ENCODE peak calls at places on chromosome 11, in eight cellular contexts. A is CD4-positive, alpha-beta T cell; N is fibroblast of lung; H is RWPE1; J is fibroblast of mammary gland; M is HCT116; U is BJ; R is mammary epithelial cell. Q is an unnamed sample.

GRCh38 chr11:121636341-121637176 is 183.8 kb upstream of the SORL1-AS1 start:
- DNase-seq in A (no peak), N (no peak), H (no peak), J (no peak), M (no peak), U (no peak), R (no peak), Q (no peak)

GRCh38 chr11:67054851-67055523 is 1.7 kb upstream of the RHOD start:
- DNase-seq in A (no peak), N (peak), H (peak), J (peak), M (peak), U (no peak), R (peak), Q (peak)

GRCh38 chr11:84924290-84924689 is 702.9 kb downstream of the DLG2 start:
- DNase-seq in A (no peak), N (no peak), H (no peak), J (no peak), M (no peak), U (no peak), R (no peak), Q (no peak)

GRCh38 chr11:87019582-87020271 is 18.0 kb upstream of the TMEM135 start:
- DNase-seq in A (no peak), N (no peak), H (no peak), J (no peak), M (no peak), U (no peak), R (no peak), Q (no peak)

GRCh38 chr11:130369713-130370112 is 55.0 kb upstream of the ZBTB44 start:
- DNase-seq in A (no peak), N (no peak), H (no peak), J (no peak), M (no peak), U (no peak), R (peak), Q (no peak)

GRCh38 chr11:120400564-120401364 is 64.6 kb downstream of the ARHGEF12 start:
- DNase-seq in A (no peak), N (peak), H (peak), J (peak), M (peak), U (peak), R (peak), Q (no peak)

GRCh38 chr11:35784699-35785098 is 122.1 kb downstream of the TRIM44 start:
- DNase-seq in A (no peak), N (no peak), H (no peak), J (no peak), M (no peak), U (no peak), R (no peak), Q (no peak)

GRCh38 chr11:17171342-17171741 is 36.4 kb downstream of the PIK3C2A start:
- DNase-seq in A (no peak), N (peak), H (peak), J (peak), M (no peak), U (peak), R (no peak), Q (no peak)

GRCh38 chr11:43917851-43918250 is 24.6 kb upstream of the C11orf96 start:
- DNase-seq in A (no peak), N (no peak), H (no peak), J (no peak), M (no peak), U (no peak), R (no peak), Q (no peak)

GRCh38 chr11:87743002-87743401 is 432.2 kb downstream of the RAB38 start:
- DNase-seq in A (no peak), N (no peak), H (no peak), J (no peak), M (no peak), U (no peak), R (no peak), Q (no peak)

GRCh38 chr11:20397281-20397680 is 9.8 kb downstream of the PRMT3 start:
- DNase-seq in A (peak), N (peak), H (peak), J (peak), M (peak), U (no peak), R (peak), Q (no peak)

GRCh38 chr11:125070699-125071254 is 7.7 kb downstream of the SLC37A2 start:
- DNase-seq in A (no peak), N (peak), H (peak), J (peak), M (peak), U (peak), R (peak), Q (peak)

GRCh38 chr11:121240650-121241299 is 51.8 kb upstream of the SC5D start:
- DNase-seq in A (no peak), N (peak), H (no peak), J (no peak), M (no peak), U (no peak), R (no peak), Q (no peak)

GRCh38 chr11:13782395-13783080 is 114.1 kb downstream of the FAR1 start:
- DNase-seq in A (no peak), N (no peak), H (no peak), J (no peak), M (no peak), U (no peak), R (no peak), Q (no peak)

GRCh38 chr11:35340101-35340500 is 79.3 kb downstream of the SLC1A2 start:
- DNase-seq in A (no peak), N (no peak), H (no peak), J (no peak), M (no peak), U (no peak), R (no peak), Q (no peak)

GRCh38 chr11:3709977-3710376 is 38.8 kb upstream of the CHRNA10 start:
- DNase-seq in A (no peak), N (peak), H (no peak), J (peak), M (no peak), U (no peak), R (peak), Q (no peak)

GRCh38 chr11:109423114-109423859 is 1.3 kb downstream of the C11orf87 start:
- DNase-seq in A (no peak), N (peak), H (no peak), J (no peak), M (no peak), U (no peak), R (peak), Q (peak)

GRCh38 chr11:134468796-134469195 is 56.8 kb upstream of the B3GAT1 start:
- DNase-seq in A (no peak), N (no peak), H (no peak), J (no peak), M (no peak), U (no peak), R (no peak), Q (no peak)

GRCh38 chr11:66315498-66315885 is 1.4 kb downstream of the CD248 start:
- DNase-seq in A (no peak), N (no peak), H (no peak), J (no peak), M (no peak), U (no peak), R (no peak), Q (no peak)

GRCh38 chr11:119537641-119538253 is 114.8 kb upstream of the THY1 start:
- DNase-seq in A (no peak), N (no peak), H (no peak), J (no peak), M (no peak), U (no peak), R (no peak), Q (no peak)

GRCh38 chr11:45704635-45705034 is 39.2 kb upstream of the CHST1 start:
- DNase-seq in A (no peak), N (no peak), H (no peak), J (no peak), M (no peak), U (no peak), R (no peak), Q (no peak)

GRCh38 chr11:77200869-77201268 is 72.8 kb downstream of the MYO7A start:
- DNase-seq in A (no peak), N (no peak), H (no peak), J (no peak), M (no peak), U (no peak), R (no peak), Q (peak)

GRCh38 chr11:99069831-99070444 is 49.2 kb downstream of the CNTN5 start:
- DNase-seq in A (no peak), N (peak), H (no peak), J (peak), M (no peak), U (no peak), R (peak), Q (no peak)

GRCh38 chr11:130634981-130635473 is 186.6 kb downstream of the ADAMTS15 start:
- DNase-seq in A (no peak), N (peak), H (peak), J (peak), M (no peak), U (no peak), R (peak), Q (peak)

GRCh38 chr11:362642-363442 is 6.5 kb upstream of the B4GALNT4 start:
- DNase-seq in A (no peak), N (no peak), H (no peak), J (no peak), M (no peak), U (no peak), R (no peak), Q (no peak)

GRCh38 chr11:35585411-35585810 is 32.8 kb upstream of the FJX1 start:
- DNase-seq in A (no peak), N (no peak), H (no peak), J (no peak), M (no peak), U (no peak), R (no peak), Q (no peak)

GRCh38 chr11:82989628-82990404 is 81.9 kb downstream of the RAB30 start:
- DNase-seq in A (no peak), N (no peak), H (no peak), J (no peak), M (no peak), U (no peak), R (no peak), Q (no peak)

GRCh38 chr11:70703141-70704052 is 305.1 kb downstream of the CTTN start:
- DNase-seq in A (no peak), N (no peak), H (no peak), J (no peak), M (no peak), U (no peak), R (no peak), Q (no peak)

GRCh38 chr11:46808804-46809431 is 37.2 kb downstream of the CKAP5 start:
- DNase-seq in A (no peak), N (peak), H (peak), J (peak), M (peak), U (no peak), R (peak), Q (no peak)

GRCh38 chr11:125890447-125891100 is 3.1 kb downstream of the HYLS1 start:
- DNase-seq in A (no peak), N (peak), H (no peak), J (no peak), M (no peak), U (no peak), R (no peak), Q (no peak)

GRCh38 chr11:79480864-79481263 is 40.0 kb upstream of the TENM4 start:
- DNase-seq in A (no peak), N (no peak), H (no peak), J (no peak), M (no peak), U (no peak), R (no peak), Q (no peak)

GRCh38 chr11:123122341-123122740 is 60.4 kb upstream of the HSPA8 start:
- DNase-seq in A (no peak), N (peak), H (no peak), J (peak), M (no peak), U (no peak), R (peak), Q (no peak)

GRCh38 chr11:35404397-35404775 is 15.0 kb downstream of the SLC1A2 start:
- DNase-seq in A (no peak), N (peak), H (no peak), J (peak), M (no peak), U (no peak), R (peak), Q (no peak)

GRCh38 chr11:113773092-113773415 is 438 bp downstream of the ZW10 start:
- DNase-seq in A (no peak), N (peak), H (peak), J (peak), M (no peak), U (no peak), R (no peak), Q (no peak)

GRCh38 chr11:86804871-86805415 is 4.6 kb downstream of the PRSS23 start:
- DNase-seq in A (no peak), N (no peak), H (no peak), J (peak), M (no peak), U (no peak), R (no peak), Q (no peak)

GRCh38 chr11:102269927-102270326 is 47.4 kb upstream of the BIRC3 start:
- DNase-seq in A (no peak), N (peak), H (peak), J (peak), M (no peak), U (no peak), R (peak), Q (no peak)

GRCh38 chr11:129455101-129455500 is 79.5 kb downstream of the BARX2 start:
- DNase-seq in A (no peak), N (no peak), H (no peak), J (no peak), M (no peak), U (no peak), R (no peak), Q (no peak)

GRCh38 chr11:34620820-34621792 is at the start of gene EHF:
- DNase-seq in A (no peak), N (no peak), H (peak), J (no peak), M (no peak), U (no peak), R (peak), Q (no peak)

DNA sequence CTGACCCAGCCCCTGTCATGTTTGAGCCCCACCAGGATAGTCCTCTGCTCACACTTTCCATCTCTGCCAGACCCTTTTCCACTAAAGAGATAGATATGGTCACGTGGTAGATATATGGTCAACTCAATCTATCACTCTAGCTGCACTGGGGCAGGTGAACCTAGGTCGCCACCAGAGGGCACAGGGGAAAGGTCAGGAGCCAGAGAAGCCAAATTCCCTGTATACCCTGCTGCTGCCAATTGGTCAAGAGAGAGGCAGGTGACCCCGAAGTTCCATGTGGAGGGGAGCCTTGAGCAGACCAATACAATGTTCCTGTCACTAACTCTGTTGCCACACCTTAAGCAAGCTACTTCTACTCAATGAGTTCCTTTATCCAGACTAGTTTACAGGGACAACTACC is 101.1 kb upstream of the GALNT18 start:
- DNase-seq in A (no peak), N (no peak), H (no peak), J (no peak), M (no peak), U (no peak), R (no peak), Q (no peak)
- TF ChIP-seq CTCF in A (no peak), N (no peak), H (no peak), J (no peak), M (no peak), U (no peak), R (no peak), Q (no peak)

DNA sequence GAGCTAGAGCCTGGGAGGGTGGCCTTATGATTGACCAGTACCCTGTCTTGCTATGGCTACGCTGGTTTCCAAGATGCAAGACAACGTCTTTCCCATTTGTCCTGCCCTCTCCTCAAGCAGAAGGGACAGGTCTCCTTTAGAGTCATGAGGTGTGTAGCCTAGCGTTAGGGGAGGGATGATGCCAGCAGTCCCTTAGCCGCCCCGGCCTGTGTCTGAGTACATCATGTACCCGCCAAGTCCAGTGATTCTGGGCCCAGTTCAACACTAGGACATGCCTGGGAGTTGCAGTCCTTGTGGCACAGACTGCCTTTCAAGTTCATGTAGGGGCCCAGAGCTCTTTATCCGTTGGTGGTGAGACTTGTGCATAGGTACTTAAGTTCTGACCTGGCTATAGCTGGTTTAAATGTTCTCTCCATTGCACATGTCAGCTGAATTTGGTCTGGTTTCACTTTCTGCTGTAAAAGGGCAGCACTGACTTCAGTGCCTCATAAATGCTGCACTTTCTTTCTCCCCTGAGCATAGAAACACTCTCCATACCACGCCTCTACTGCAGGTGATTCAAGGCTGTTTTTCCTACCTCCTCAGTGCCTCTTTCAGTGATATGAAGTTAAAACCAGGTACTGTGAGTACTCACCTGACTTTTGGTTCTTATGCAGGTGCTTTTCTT is 151.1 kb downstream of the METTL15 start:
- DNase-seq in A (no peak), N (no peak), H (no peak), J (no peak), M (no peak), U (no peak), R (no peak), Q (no peak)
- TF ChIP-seq CTCF in A (no peak), N (no peak), H (no peak), J (no peak), M (no peak), U (no peak), R (no peak), Q (no peak)

GRCh38 chr11:2391663-2391975 is 8.9 kb upstream of the TSSC4 start:
- DNase-seq in A (no peak), N (no peak), H (no peak), J (no peak), M (no peak), U (no peak), R (no peak), Q (no peak)

GRCh38 chr11:2393941-2394817 is 6.4 kb upstream of the TSSC4 start:
- DNase-seq in A (no peak), N (no peak), H (no peak), J (no peak), M (no peak), U (no peak), R (no peak), Q (no peak)

GRCh38 chr11:2393111-2393868 is 7.3 kb upstream of the TSSC4 start:
- DNase-seq in A (no peak), N (no peak), H (no peak), J (no peak), M (no peak), U (no peak), R (no peak), Q (no peak)

GRCh38 chr11:2390871-2391662 is 9.5 kb upstream of the TSSC4 start:
- DNase-seq in A (no peak), N (peak), H (peak), J (peak), M (no peak), U (no peak), R (peak), Q (no peak)

DNA sequence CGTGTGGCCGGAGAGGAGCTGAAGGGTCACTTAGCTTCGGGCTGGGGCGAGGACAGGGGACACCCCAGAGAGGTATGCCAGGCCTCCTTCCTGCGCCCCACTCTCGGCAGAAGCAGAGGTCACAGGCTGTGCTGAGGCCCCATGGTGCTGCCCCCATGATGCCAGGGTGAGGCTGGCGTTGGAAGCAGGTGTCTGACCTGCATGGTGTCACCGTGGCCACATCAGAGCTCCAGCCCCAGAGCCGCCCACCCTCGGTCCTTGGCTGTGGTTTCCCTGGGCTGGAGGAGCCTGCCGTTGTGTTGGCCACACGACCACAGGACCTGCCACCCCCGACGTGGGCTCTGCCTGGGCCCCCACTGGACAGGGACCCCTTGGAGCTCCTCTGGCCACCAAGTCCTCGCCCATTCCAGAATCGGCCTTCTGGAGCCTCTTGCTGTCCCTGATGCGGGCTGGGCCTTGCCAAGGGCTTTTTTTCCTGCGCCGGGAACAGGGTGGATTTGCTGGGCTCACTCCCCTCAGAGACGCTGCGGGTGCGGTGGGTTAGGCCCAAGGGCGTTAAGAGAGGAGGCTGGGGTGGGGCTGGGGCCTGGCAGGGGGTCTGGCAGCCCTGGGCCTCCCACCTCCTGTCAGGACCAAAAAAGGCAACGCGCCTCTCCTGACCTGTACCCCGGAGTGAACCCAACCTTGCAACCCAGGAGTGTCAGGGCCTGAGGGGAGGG is 8.2 kb upstream of the TSSC4 start:
- DNase-seq in A (no peak), N (no peak), H (no peak), J (no peak), M (no peak), U (no peak), R (no peak), Q (no peak)
- TF ChIP-seq CTCF in A (no peak), N (no peak), H (no peak), J (no peak), M (no peak), U (no peak), R (no peak), Q (no peak)

GRCh38 chr11:64266339-64266738 is 15.0 kb downstream of the PLCB3 start:
- DNase-seq in A (no peak), N (peak), H (peak), J (peak), M (no peak), U (no peak), R (no peak), Q (no peak)

GRCh38 chr11:64267207-64267945 is 16.0 kb downstream of the PLCB3 start:
- DNase-seq in A (no peak), N (no peak), H (no peak), J (peak), M (no peak), U (no peak), R (no peak), Q (no peak)

GRCh38 chr11:64268028-64268686 is 16.3 kb downstream of the BAD start:
- DNase-seq in A (no peak), N (no peak), H (no peak), J (no peak), M (no peak), U (no peak), R (no peak), Q (peak)

GRCh38 chr11:64269380-64270234 is 14.9 kb downstream of the BAD start:
- DNase-seq in A (peak), N (peak), H (peak), J (peak), M (peak), U (peak), R (peak), Q (peak)

DNA sequence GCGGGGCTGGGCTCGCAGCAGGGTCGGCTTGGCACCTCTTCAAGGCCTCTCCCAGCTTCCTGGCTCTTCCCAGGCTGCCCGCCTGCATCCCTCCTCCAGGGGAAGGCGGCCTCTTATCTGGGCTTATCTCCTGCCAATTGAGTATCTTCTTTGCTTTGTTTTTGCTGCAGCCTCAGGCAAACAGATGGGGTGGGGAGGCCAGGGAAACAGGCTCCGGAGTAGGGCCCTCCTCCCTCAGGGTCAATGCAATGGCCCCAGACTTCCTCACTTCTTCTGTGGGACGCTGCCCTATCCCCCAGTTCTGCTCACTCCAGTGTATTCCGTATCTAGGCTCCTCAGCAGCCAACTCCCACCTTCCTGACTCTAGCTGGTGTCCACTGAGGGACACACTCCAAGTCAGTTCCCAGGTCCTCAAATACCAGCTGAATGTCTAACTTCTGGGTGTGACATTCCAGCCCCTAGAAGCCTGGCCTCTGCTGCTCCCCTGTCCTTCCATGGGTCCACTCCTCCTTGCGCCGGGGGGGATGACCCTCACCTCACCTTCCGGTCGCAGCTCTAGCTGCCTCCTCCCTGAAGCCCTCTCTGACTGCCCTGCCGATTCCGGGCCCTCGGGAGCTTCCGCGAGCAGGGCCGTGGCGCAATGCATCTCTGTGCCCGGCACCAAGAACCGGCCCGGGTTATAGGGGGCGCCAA is 15.6 kb downstream of the BAD start:
- DNase-seq in A (no peak), N (peak), H (no peak), J (peak), M (no peak), U (no peak), R (peak), Q (peak)
- TF ChIP-seq CTCF in A (no peak), N (no peak), H (no peak), J (no peak), M (no peak), U (no peak), R (no peak), Q (no peak)